ENCODE peak calls at places on chromosomes 7 and 10, in eight cellular contexts. B is ovary, N is prostate gland, V is colonic mucosa, S is hepatocyte, X is Karpas-422, A is fibroblast of lung, G is heart right ventricle. L is an unnamed sample.

GRCh38 chr7:40848541-40849221 is 713.9 kb downstream of the SUGCT start:
- DNase-seq in X (no peak), V (no peak), A (peak; percentile 38), G (no peak), S (no peak), B (no peak), N (no peak), L (no peak)

GRCh38 chr7:93622036-93622714 is 47.7 kb upstream of the CALCR start:
- DNase-seq in A (peak; percentile 23), N (no peak), V (no peak), G (no peak), S (peak; percentile 39), X (peak; percentile 65), B (no peak), L (no peak)

GRCh38 chr10:50937230-50937907 is 51.9 kb upstream of the A1CF start:
- DNase-seq in G (no peak), B (no peak), N (no peak), X (no peak), S (peak; percentile 60), A (peak; percentile 26), V (peak; percentile 25), L (no peak)

GRCh38 chr10:114694062-114694461 is 36.0 kb upstream of the ABLIM1 start:
- DNase-seq in B (no peak), A (peak; percentile 61), V (no peak), S (no peak), G (no peak), X (no peak), N (no peak), L (no peak)

GRCh38 chr10:24503627-24504320 is 219.9 kb downstream of the ARHGAP21 start:
- DNase-seq in B (no peak), S (peak; percentile 69), G (no peak), A (peak; percentile 79), N (peak; percentile 46), X (peak; percentile 79), V (peak; percentile 74), L (no peak)

GRCh38 chr7:151863386-151864079 is 13.4 kb downstream of the PRKAG2 start:
- DNase-seq in X (peak; percentile 71), V (no peak), S (no peak), N (no peak), G (no peak), B (no peak), A (no peak), L (no peak)

GRCh38 chr7:1811850-1812692 is 142.0 kb downstream of the ELFN1 start:
- DNase-seq in A (no peak), B (peak; percentile 27), V (no peak), S (peak; percentile 46), N (no peak), X (peak; percentile 62), G (no peak), L (no peak)

GRCh38 chr7:99930376-99930775 is 956 bp upstream of the GJC3 start:
- DNase-seq in B (no peak), V (no peak), S (no peak), A (no peak), X (no peak), N (no peak), G (no peak), L (no peak)

GRCh38 chr7:16850772-16851466 is 30.9 kb downstream of the AGR3 start:
- DNase-seq in N (no peak), G (no peak), A (no peak), V (no peak), B (no peak), X (no peak), S (no peak), L (no peak)

GRCh38 chr10:16890691-16891090 is 73.5 kb upstream of the RSU1 start:
- DNase-seq in B (no peak), N (no peak), G (no peak), S (no peak), V (no peak), X (no peak), A (no peak), L (no peak)

GRCh38 chr10:88108115-88108610 is 244.7 kb downstream of the PTEN start:
- DNase-seq in S (no peak), A (no peak), G (no peak), V (no peak), X (peak; percentile 96), B (no peak), N (no peak), L (peak; percentile 72)

GRCh38 chr7:17497136-17497535 is 198.7 kb downstream of the AHR start:
- DNase-seq in X (no peak), V (no peak), A (no peak), B (no peak), N (no peak), S (no peak), G (no peak), L (no peak)

GRCh38 chr7:111242361-111242760 is 151.4 kb downstream of the LRRN3 start:
- DNase-seq in V (no peak), N (no peak), B (no peak), A (no peak), G (no peak), X (no peak), S (no peak), L (no peak)

GRCh38 chr10:75922435-75922834 is 491.0 kb downstream of the LRMDA start:
- DNase-seq in A (peak; percentile 2), B (no peak), V (no peak), S (no peak), N (no peak), G (no peak), X (no peak), L (no peak)

GRCh38 chr7:81236560-81236959 is 317.7 kb upstream of the SEMA3C start:
- DNase-seq in A (peak; percentile 20), N (no peak), V (no peak), B (no peak), G (no peak), S (no peak), X (no peak), L (no peak)

GRCh38 chr10:14244801-14245211 is 85.9 kb downstream of the FRMD4A start:
- DNase-seq in B (no peak), A (peak; percentile 66), V (no peak), X (no peak), G (no peak), N (no peak), S (no peak), L (no peak)

GRCh38 chr7:42272793-42273665 is 36.0 kb upstream of the GLI3 start:
- DNase-seq in N (no peak), V (no peak), G (no peak), B (no peak), X (no peak), S (peak; percentile 28), A (peak; percentile 50), L (no peak)

GRCh38 chr10:49409755-49410154 is 13.9 kb upstream of the DRGX start:
- DNase-seq in A (no peak), B (no peak), S (no peak), V (no peak), X (no peak), G (no peak), N (no peak), L (no peak)
- H3K36me3 ChIP-seq in A (no peaks in the 10 kb centered on the region), B (no peaks in the 10 kb centered on the region), S (no peaks in the 10 kb centered on the region), V (no peaks in the 10 kb centered on the region), X (no peaks in the 10 kb centered on the region), G (no peaks in the 10 kb centered on the region), N (no peaks in the 10 kb centered on the region), L (no peaks in the 10 kb centered on the region)

GRCh38 chr7:13411641-13412040 is 577.8 kb downstream of the ETV1 start:
- DNase-seq in X (peak; percentile 81), B (no peak), S (no peak), N (no peak), A (no peak), V (no peak), G (no peak), L (no peak)

GRCh38 chr7:13411151-13411550 is 578.3 kb downstream of the ETV1 start:
- DNase-seq in N (no peak), V (no peak), S (no peak), X (peak; percentile 83), B (no peak), A (no peak), G (no peak), L (no peak)

DNA sequence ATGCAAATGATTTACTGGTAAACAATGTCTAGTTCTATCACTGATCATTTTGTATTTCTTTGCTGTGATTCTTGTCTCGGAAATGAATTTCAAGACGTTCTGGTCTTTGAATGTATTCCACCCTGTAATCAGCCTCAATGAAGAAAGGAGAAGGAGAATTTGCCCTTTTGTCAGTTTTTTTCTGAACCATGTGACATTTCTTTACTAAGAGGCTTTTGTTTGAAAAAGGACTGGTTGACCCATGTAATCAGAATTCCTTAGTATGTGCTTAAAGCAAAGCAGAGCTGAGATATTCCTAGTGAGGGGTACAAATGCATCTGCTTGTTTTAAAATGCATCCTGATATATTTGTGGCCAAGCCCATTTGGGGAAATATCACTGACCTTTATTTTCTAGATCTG is 581.6 kb downstream of the ETV1 start:
- DNase-seq in S (no peak), N (no peak), B (no peak), V (no peak), A (no peak), G (no peak), X (no peak), L (no peak)
- H3K27ac ChIP-seq in S (no peak overlapping the region), N (no peak overlapping the region), B (no peak overlapping the region), V (no peak overlapping the region), A (no peak overlapping the region), G (no peak overlapping the region), X (no peak overlapping the region), L (no peak overlapping the region)

DNA sequence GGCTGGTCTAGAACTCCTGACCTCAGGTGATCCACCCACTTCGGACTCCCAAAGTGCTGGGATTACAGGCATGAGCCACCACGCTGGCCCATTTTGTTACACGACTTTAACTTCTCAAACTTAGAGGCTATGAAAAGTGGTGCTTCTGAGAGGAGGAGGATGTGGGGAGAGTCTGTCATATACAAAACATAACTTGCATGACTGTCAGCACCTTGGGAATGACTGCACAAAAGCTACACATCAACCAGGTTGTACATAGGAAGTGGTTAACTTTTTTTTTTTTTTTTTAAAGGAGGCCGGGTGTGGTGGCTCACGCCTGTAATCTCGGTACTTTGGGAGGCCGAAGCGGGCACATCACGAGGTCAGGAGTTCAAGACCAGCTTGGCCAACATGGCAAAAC is 43.4 kb upstream of the GSDME start:
- DNase-seq in B (no peak), A (no peak), G (no peak), V (no peak), X (no peak), S (no peak), N (no peak), L (no peak)
- H3K36me3 ChIP-seq in B (no peaks in the 10 kb centered on the region), A (peaks cover 6% of the 10 kb centered on the region), G (no peaks in the 10 kb centered on the region), V (no peaks in the 10 kb centered on the region), X (peaks cover 87% of the 10 kb centered on the region), S (no peaks in the 10 kb centered on the region), N (no peaks in the 10 kb centered on the region), L (no peaks in the 10 kb centered on the region)

GRCh38 chr7:150753826-150754603 is 16.8 kb downstream of the GIMAP5 start:
- DNase-seq in S (no peak), X (peak; percentile 62), B (no peak), A (no peak), V (no peak), G (no peak), N (no peak), L (no peak)

GRCh38 chr7:150753239-150753638 is 16.0 kb downstream of the GIMAP5 start:
- DNase-seq in X (no peak), G (no peak), B (no peak), V (no peak), A (no peak), N (no peak), S (no peak), L (no peak)

GRCh38 chr7:150756858-150757257 is 19.6 kb downstream of the GIMAP5 start:
- DNase-seq in S (no peak), A (no peak), N (no peak), B (no peak), X (peak; percentile 52), G (no peak), V (no peak), L (no peak)

GRCh38 chr7:150754950-150755349 is 17.7 kb downstream of the GIMAP5 start:
- DNase-seq in G (no peak), S (no peak), X (no peak), B (no peak), A (no peak), V (no peak), N (no peak), L (no peak)

GRCh38 chr7:150755473-150756099 is 18.4 kb downstream of the GIMAP5 start:
- DNase-seq in S (no peak), A (no peak), B (no peak), G (no peak), N (no peak), X (no peak), V (no peak), L (no peak)
- H3K27ac ChIP-seq in S (no peak overlapping the region), A (no peak overlapping the region), B (no peak overlapping the region), G (peak overlapping the region; percentile 50), N (no peak overlapping the region), X (no peak overlapping the region), V (peak overlapping the region; percentile 53), L (peak overlapping the region; percentile 67)

L was measured in Peyer's patch.